ENCODE peak calls at places on chromosomes 11 and 22, in four cellular contexts. W is anterior cingulate cortex; Z is activated CD4-positive, alpha-beta T cell treated with anti-CD3 and anti-CD28 coated beads, Interleukin-2, amount 10 ng/mL, durations not matched to agents 7 days and 5 days; K is HS-5. V is an unnamed sample.
A peak's percentile ranks its signal among the peaks of the same experiment; 100 is the strongest.

GRCh38 chr11:102513869-102514268 is 16.7 kb downstream of the MMP7 start:
- DNase-seq in W (no peak), Z (no peak), K (no peak), V (no peak)

GRCh38 chr11:126132319-126132718 is 69.7 kb upstream of the CDON start:
- DNase-seq in W (no peak), Z (no peak), K (no peak), V (no peak)

GRCh38 chr11:66231561-66231960 is 36.9 kb upstream of the RAB1B start:
- DNase-seq in W (no peak), Z (no peak), K (no peak), V (no peak)

GRCh38 chr11:125245299-125245698 is 80.7 kb downstream of the PKNOX2 start:
- DNase-seq in W (no peak), Z (no peak), K (no peak), V (no peak)

GRCh38 chr11:20387262-20388095 is at the start of gene PRMT3:
- DNase-seq in W (peak; percentile 94), Z (peak; percentile 95), K (peak; percentile 80), V (peak; percentile 92)

GRCh38 chr22:46966846-46967245 is 204.4 kb downstream of the TBC1D22A start:
- DNase-seq in W (no peak), Z (no peak), K (no peak), V (no peak)

GRCh38 chr11:69541501-69542313 is 60.2 kb downstream of the LINC01488 start:
- DNase-seq in W (no peak), Z (no peak), K (no peak), V (no peak)

GRCh38 chr22:23386822-23387580 is 193.1 kb downstream of the IGLL1 start:
- DNase-seq in W (no peak), Z (no peak), K (no peak), V (peak; percentile 67)

GRCh38 chr11:8650401-8650990 is 32.0 kb downstream of the TRIM66 start:
- DNase-seq in W (no peak), Z (no peak), K (peak; percentile 24), V (no peak)

GRCh38 chr11:78424334-78425270 is 7.0 kb upstream of the GAB2 start:
- DNase-seq in W (no peak), Z (peak; percentile 19), K (no peak), V (no peak)

GRCh38 chr11:122637538-122637937 is 18.0 kb upstream of the UBASH3B start:
- DNase-seq in W (no peak), Z (no peak), K (no peak), V (no peak)

GRCh38 chr22:17888855-17889254 is 114.6 kb upstream of the BID start:
- DNase-seq in W (no peak), Z (no peak), K (no peak), V (no peak)

GRCh38 chr11:131389582-131389981 is 19.2 kb downstream of the NTM start:
- DNase-seq in W (no peak), Z (no peak), K (no peak), V (no peak)

GRCh38 chr11:20075627-20076026 is 84.6 kb downstream of the DBX1 start:
- DNase-seq in W (no peak), Z (no peak), K (no peak), V (no peak)

GRCh38 chr11:130125638-130126037 is 33.9 kb upstream of the ST14 start:
- DNase-seq in W (no peak), Z (no peak), K (no peak), V (no peak)

GRCh38 chr22:46336119-46337078 is 885 bp downstream of the TRMU start:
- DNase-seq in W (no peak), Z (peak; percentile 27), K (no peak), V (peak; percentile 86)

GRCh38 chr11:129739339-129739738 is 76.3 kb upstream of the TMEM45B start:
- DNase-seq in W (no peak), Z (no peak), K (no peak), V (no peak)

GRCh38 chr11:12330491-12331231 is 46.7 kb upstream of the PARVA start:
- DNase-seq in W (peak; percentile 58), Z (no peak), K (peak; percentile 0), V (peak; percentile 75)

GRCh38 chr11:101003468-101003867 is 126.1 kb downstream of the PGR start:
- DNase-seq in W (no peak), Z (no peak), K (no peak), V (no peak)

GRCh38 chr22:20204821-20205220 is 54.0 kb upstream of the CCDC188 start:
- DNase-seq in W (no peak), Z (no peak), K (no peak), V (no peak)